ENCODE peak calls at places on chromosomes 2 and 18, in seven cellular contexts. T, E, D, H, Q, R and P are unnamed samples.

GRCh38 chr2:217289153-217289908 is 429.5 kb upstream of the TNP1 start:
- DNase-seq in T (no peak), E (no peak), D (no peak), H (no peak), Q (no peak), R (no peak), P (no peak)

GRCh38 chr2:71923143-71923525 is 224.5 kb downstream of the CYP26B1 start:
- DNase-seq in T (no peak), E (no peak), D (no peak), H (no peak), Q (no peak), R (no peak), P (no peak)

GRCh38 chr2:6665093-6665721 is 200.5 kb downstream of the CMPK2 start:
- DNase-seq in T (no peak), E (no peak), D (no peak), H (no peak), Q (no peak), R (no peak), P (peak)

GRCh38 chr2:86783615-86784339 is 6.9 kb downstream of the CD8A start:
- DNase-seq in T (no peak), E (no peak), D (no peak), H (no peak), Q (no peak), R (no peak), P (no peak)

GRCh38 chr2:214492152-214492551 is 81.3 kb downstream of the VWC2L start:
- DNase-seq in T (no peak), E (no peak), D (no peak), H (no peak), Q (no peak), R (no peak), P (no peak)

GRCh38 chr18:3966985-3967856 is 487.9 kb downstream of the DLGAP1 start:
- DNase-seq in T (peak), E (no peak), D (no peak), H (no peak), Q (peak), R (no peak), P (no peak)

GRCh38 chr18:45976581-45977373 is 9.6 kb upstream of the EPG5 start:
- DNase-seq in T (peak), E (no peak), D (no peak), H (no peak), Q (no peak), R (no peak), P (no peak)

GRCh38 chr18:26489881-26490280 is 58.5 kb downstream of the KCTD1 start:
- DNase-seq in T (peak), E (no peak), D (no peak), H (no peak), Q (no peak), R (no peak), P (no peak)

GRCh38 chr18:60329131-60329530 is 43.4 kb downstream of the MC4R start:
- DNase-seq in T (no peak), E (no peak), D (no peak), H (no peak), Q (no peak), R (no peak), P (no peak)

GRCh38 chr2:69589973-69590652 is 53.4 kb downstream of the AAK1 start:
- DNase-seq in T (peak), E (no peak), D (no peak), H (no peak), Q (no peak), R (no peak), P (no peak)

GRCh38 chr2:10408649-10409579 is 39.2 kb downstream of the ODC1 start:
- DNase-seq in T (peak), E (peak), D (peak), H (peak), Q (peak), R (peak), P (peak)

DNA sequence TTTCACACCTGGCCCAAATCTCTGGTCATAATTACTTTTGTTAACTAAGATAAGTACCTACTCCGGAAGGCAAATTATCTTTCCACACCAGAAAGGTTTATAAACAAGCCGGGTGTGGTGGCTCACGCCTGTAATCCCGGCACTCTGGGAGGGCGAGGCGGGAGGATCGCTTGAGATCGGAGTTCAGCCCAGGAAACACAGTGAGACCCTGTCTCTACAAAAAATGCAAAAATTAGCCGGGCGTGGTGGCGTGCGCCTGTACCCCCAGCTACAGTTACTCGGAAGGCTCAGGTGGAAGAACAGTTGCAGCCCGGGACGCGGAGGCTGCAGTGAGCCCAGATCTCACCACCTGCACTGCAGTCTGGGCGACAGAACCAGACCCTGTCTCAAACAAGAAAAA is 2.1 kb downstream of the PUM2 start:
- DNase-seq in T (no peak), E (no peak), D (no peak), H (peak), Q (no peak), R (no peak), P (no peak)
- H3K27ac ChIP-seq in T (no peak), E (no peak), D (no peak), H (no peak), Q (no peak), R (peak), P (no peak)

GRCh38 chr2:34353498-34354113 is 754.5 kb upstream of the FAM98A start:
- DNase-seq in T (no peak), E (no peak), D (no peak), H (no peak), Q (no peak), R (no peak), P (no peak)
- TF ChIP-seq CTCF in T (no peak), E (no peak), D (no peak), H (no peak), Q (no peak), R (no peak), P (no peak)

GRCh38 chr2:96084006-96084857 is 32.1 kb downstream of the ADRA2B start:
- DNase-seq in T (no peak), E (no peak), D (no peak), H (no peak), Q (no peak), R (no peak), P (no peak)

GRCh38 chr2:96085541-96086355 is 30.6 kb downstream of the ADRA2B start:
- DNase-seq in T (no peak), E (no peak), D (no peak), H (no peak), Q (no peak), R (no peak), P (no peak)

GRCh38 chr2:96083064-96083889 is 33.1 kb downstream of the ADRA2B start:
- DNase-seq in T (no peak), E (peak), D (no peak), H (no peak), Q (no peak), R (no peak), P (peak)

GRCh38 chr2:96081042-96081441 is 35.3 kb downstream of the ADRA2B start:
- DNase-seq in T (no peak), E (no peak), D (no peak), H (no peak), Q (no peak), R (no peak), P (no peak)

DNA sequence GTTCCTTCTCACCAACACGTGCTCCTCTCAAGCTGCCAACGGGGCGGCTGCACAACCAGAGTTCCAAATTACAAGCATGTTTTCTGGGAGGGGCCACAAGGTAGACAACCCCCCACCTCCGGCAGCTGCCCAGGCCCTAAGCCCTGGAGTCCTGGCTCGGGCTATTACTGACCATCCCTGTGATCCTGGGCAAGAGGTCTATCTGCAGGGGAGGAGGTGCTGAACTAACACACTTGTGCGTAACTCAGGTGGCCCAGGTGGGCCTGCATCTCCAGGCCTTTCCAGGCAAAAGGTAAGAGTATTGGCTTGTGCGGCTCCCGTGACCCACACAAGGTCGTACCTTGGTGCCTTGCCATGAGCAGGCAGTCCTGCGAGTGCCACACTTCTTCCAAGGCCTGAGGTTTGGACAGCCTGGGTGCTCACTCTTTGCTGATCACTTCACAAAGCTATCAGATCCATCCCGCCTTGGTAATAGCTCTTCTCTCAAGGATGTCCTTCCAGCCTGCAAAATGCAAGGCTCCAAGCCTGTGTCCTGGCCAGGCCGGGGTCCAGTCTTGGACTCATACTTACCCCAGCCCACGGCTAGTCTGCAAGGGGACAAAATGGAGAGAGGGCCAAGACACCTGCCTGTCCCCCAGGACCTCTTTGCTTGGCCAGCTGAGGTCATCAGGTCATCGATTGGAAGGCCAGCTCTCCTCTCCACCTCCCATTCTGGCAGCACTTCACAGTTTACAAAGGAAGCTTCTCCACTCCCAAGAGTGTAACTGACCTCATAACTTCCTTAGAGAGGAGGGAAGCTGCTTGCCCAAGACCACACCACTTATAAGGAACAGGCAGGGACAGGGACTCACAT is 33.9 kb downstream of the ADRA2B start:
- DNase-seq in T (no peak), E (no peak), D (no peak), H (no peak), Q (no peak), R (no peak), P (no peak)
- H3K27ac ChIP-seq in T (no peak), E (peak), D (no peak), H (peak), Q (no peak), R (no peak), P (peak)

DNA sequence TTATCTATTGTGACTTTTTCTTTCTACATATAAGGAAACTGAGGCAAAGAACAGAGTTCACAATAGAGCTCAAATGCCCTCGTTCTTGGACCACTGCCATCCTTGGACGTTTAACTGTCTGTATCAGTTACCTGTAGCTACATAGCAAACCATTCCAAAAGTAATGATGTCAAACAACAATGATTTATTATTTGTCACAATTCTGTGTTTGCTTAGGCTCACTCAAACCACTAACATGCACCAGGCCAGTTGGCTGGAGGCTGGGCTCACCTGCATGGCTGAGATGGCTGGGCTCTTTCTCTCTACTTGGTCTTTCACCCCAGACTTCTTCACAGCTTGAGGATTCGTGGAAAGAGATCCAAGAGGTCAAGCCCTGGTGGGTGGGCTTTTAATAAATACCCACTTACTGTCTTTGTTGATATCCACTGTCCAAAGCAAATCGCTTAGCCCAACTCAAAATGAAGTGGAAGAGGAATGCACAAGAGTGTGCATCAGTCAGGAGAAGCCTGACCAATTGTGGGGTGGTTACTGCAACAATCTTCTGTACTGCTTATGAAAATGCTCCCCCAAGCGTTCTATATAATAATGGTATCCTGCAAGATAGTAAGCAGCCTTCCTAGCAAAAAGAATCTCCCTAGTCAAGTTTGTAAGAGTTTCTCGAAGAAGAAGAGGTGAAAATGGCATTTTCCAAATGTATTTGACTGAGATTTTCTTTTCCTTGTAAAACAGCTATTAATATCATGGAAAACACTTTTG is 163.5 kb upstream of the NT5C1B start:
- DNase-seq in T (peak), E (no peak), D (no peak), H (no peak), Q (peak), R (no peak), P (no peak)
- TF ChIP-seq CTCF in T (no peak), E (no peak), D (no peak), H (no peak), Q (peak), R (peak), P (no peak)

GRCh38 chr2:165109915-165110314 is 93.9 kb downstream of the SCN3A start:
- DNase-seq in T (no peak), E (no peak), D (no peak), H (no peak), Q (no peak), R (no peak), P (no peak)
- H3K27ac ChIP-seq in T (no peak), E (no peak), D (no peak), H (no peak), Q (no peak), R (no peak), P (no peak)

GRCh38 chr2:100383954-100384353 is 33.5 kb downstream of the CHST10 start:
- DNase-seq in T (no peak), E (no peak), D (no peak), H (no peak), Q (no peak), R (no peak), P (no peak)
- TF ChIP-seq CTCF in T (no peak), E (no peak), D (no peak), H (no peak), Q (no peak), R (no peak), P (no peak)

DNA sequence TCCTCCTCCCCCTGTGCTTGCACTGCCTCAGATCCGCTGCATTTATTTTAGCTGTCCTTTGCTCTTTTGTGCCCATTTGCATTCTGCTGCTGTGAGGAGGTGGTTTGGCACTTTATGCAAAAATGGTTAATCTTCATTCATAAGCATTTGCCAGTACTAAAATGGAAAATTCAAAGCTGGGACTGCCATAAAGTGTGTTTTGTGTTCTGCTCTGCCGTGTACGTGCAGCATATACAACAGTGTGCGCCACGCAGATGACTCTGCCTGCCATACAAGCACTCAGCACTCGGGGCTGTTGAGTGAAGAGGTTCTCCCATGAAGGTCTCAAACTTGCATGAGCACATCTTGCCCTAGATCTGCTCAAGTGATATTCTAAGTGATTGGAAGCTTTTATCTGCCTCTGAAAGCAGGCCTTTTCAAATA is 73.7 kb downstream of the SPATS2L start:
- DNase-seq in T (no peak), E (no peak), D (no peak), H (no peak), Q (no peak), R (no peak), P (no peak)
- H3K27ac ChIP-seq in T (no peak), E (no peak), D (no peak), H (peak), Q (no peak), R (peak), P (no peak)

GRCh38 chr2:232954691-232955090 is 58.4 kb downstream of the NGEF start:
- DNase-seq in T (no peak), E (no peak), D (no peak), H (no peak), Q (no peak), R (no peak), P (no peak)

GRCh38 chr2:232950776-232951175 is 62.3 kb downstream of the NGEF start:
- DNase-seq in T (no peak), E (no peak), D (no peak), H (peak), Q (no peak), R (no peak), P (no peak)

GRCh38 chr2:232951181-232951580 is 61.9 kb downstream of the NGEF start:
- DNase-seq in T (no peak), E (no peak), D (no peak), H (no peak), Q (no peak), R (no peak), P (no peak)

GRCh38 chr2:232951891-232952290 is 61.2 kb downstream of the NGEF start:
- DNase-seq in T (no peak), E (no peak), D (no peak), H (no peak), Q (peak), R (peak), P (no peak)

GRCh38 chr2:232949016-232949415 is 64.0 kb downstream of the NGEF start:
- DNase-seq in T (no peak), E (no peak), D (no peak), H (no peak), Q (no peak), R (no peak), P (no peak)
- TF ChIP-seq CTCF in T (no peak), E (no peak), D (no peak), H (no peak), Q (no peak), R (no peak), P (no peak)

GRCh38 chr2:9214866-9215265 is 8.3 kb downstream of the ASAP2 start:
- DNase-seq in T (no peak), E (no peak), D (no peak), H (no peak), Q (no peak), R (no peak), P (no peak)
- H3K27ac ChIP-seq in T (no peak), E (no peak), D (no peak), H (no peak), Q (no peak), R (no peak), P (no peak)